ENCODE peak calls at places on chromosomes 4 and X, in six cellular contexts. M is A549, K is transverse colon, P is tibial nerve, X is SK-N-SH, A is upper lobe of left lung. V is an unnamed sample. For H3K9me3, the result is how much of the 10 kb centered on the place peaks cover.

GRCh38 chr4:55549888-55550287 is 3.2 kb upstream of the CLOCK start:
- DNase-seq in M (no peak), K (no peak), P (no peak), X (no peak), A (no peak), V (no peak)

GRCh38 chrX:10769165-10769564 is 148.8 kb upstream of the MID1 start:
- DNase-seq in M (peak), K (no peak), P (no peak), X (peak), A (no peak), V (no peak)

GRCh38 chr4:2484169-2484568 is 15.3 kb downstream of the RNF4 start:
- DNase-seq in M (no peak), K (no peak), P (no peak), X (no peak), A (no peak), V (no peak)

GRCh38 chrX:132497432-132497831 is 8.6 kb upstream of the MBNL3 start:
- DNase-seq in M (no peak), K (no peak), P (no peak), X (no peak), A (no peak), V (no peak)

GRCh38 chrX:7546551-7547080 is 296.4 kb upstream of the VCX start:
- DNase-seq in M (no peak), K (no peak), P (no peak), X (no peak), A (peak), V (no peak)

GRCh38 chr4:140106277-140106842 is 47.6 kb downstream of the MAML3 start:
- DNase-seq in M (no peak), K (no peak), P (no peak), X (no peak), A (no peak), V (no peak)

GRCh38 chr4:1777822-1778641 is 15.1 kb upstream of the FGFR3 start:
- DNase-seq in M (peak), K (no peak), P (no peak), X (no peak), A (no peak), V (no peak)

GRCh38 chr4:99151452-99151851 is 7.4 kb upstream of the ADH4 start:
- DNase-seq in M (no peak), K (no peak), P (no peak), X (no peak), A (no peak), V (no peak)

GRCh38 chrX:118780509-118780908 is 43.1 kb upstream of the ZCCHC12 start:
- DNase-seq in M (no peak), K (no peak), P (no peak), X (no peak), A (no peak), V (no peak)

GRCh38 chr4:25075851-25076250 is 45.1 kb upstream of the LGI2 start:
- DNase-seq in M (no peak), K (no peak), P (no peak), X (no peak), A (no peak), V (no peak)

GRCh38 chrX:45850197-45850774 is 649.6 kb upstream of the DIPK2B start:
- DNase-seq in M (no peak), K (no peak), P (no peak), X (no peak), A (peak), V (no peak)

GRCh38 chr4:145482209-145483021 is 762 bp downstream of the SMAD1 start:
- DNase-seq in M (peak), K (peak), P (peak), X (peak), A (peak), V (peak)

GRCh38 chrX:23765868-23766267 is 17.1 kb upstream of the SAT1 start:
- DNase-seq in M (no peak), K (no peak), P (no peak), X (no peak), A (peak), V (no peak)

GRCh38 chrX:96909291-96909690 is 25.6 kb downstream of the RPA4 start:
- DNase-seq in M (no peak), K (no peak), P (no peak), X (no peak), A (no peak), V (no peak)

GRCh38 chr4:77872723-77873435 is 10.2 kb downstream of the MRPL1 start:
- DNase-seq in M (no peak), K (no peak), P (no peak), X (no peak), A (no peak), V (no peak)

GRCh38 chr4:138204507-138204906 is 37.6 kb downstream of the SLC7A11 start:
- DNase-seq in M (no peak), K (no peak), P (no peak), X (no peak), A (no peak), V (no peak)

GRCh38 chrX:152912121-152912520 is 14.3 kb downstream of the ZNF185 start:
- DNase-seq in M (no peak), K (no peak), P (no peak), X (no peak), A (no peak), V (no peak)

DNA sequence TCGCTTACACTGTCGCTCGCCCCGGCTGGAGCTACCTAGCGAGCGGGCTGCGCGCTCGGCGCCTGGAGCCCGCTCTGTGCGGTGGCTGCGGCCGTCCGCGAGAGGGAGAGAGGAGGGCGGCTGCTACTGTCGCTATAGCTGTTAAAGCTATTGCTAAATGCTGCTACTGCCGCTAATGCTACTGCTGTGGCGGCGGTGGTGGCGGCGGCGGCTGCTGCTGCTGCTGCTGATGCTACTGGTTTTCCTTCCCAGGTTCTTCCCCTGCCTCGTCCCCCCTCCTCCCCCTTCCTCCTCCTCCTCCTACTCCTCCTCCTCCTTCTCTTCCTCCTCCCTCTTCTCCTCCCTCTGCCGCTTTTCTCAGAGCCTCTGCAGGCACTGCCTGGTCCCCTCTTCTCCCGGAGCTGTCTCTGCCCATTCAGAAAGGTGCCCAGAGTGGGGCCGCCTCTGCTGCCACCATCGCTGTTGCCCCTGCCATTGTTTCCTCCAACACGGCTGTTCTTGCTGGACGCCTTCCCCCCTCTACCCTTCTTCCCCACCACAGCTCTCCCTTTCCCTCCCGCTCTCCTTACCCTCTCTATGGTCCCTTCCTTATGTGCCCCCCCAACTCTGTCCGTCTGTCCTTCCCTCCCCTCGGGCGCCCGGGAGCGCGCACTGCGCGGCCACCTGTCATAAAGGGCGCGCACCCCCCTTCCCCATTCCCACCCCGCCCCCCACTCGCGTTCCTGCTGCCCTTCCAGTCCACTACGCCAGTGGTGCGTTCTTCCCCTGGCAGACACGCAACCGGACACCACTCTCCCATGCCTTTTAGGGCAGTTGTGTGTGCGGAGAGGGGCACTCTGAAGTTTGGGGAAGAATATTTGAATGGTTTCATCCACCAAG is at the start of gene NEXMIF:
- DNase-seq in M (peak), K (peak), P (no peak), X (peak), A (peak), V (peak)
- TF ChIP-seq EP300 in M (no peak), K (no peak), P (no peak), X (no peak), A (no peak), V (no peak)

GRCh38 chrX:644304-645023 is 13.9 kb downstream of the SHOX start:
- DNase-seq in M (no peak), K (no peak), P (no peak), X (peak), A (peak), V (no peak)

GRCh38 chrX:649166-649565 is 18.6 kb downstream of the SHOX start:
- DNase-seq in M (no peak), K (no peak), P (no peak), X (no peak), A (no peak), V (no peak)

GRCh38 chrX:645024-645376 is 14.4 kb downstream of the SHOX start:
- DNase-seq in M (no peak), K (peak), P (no peak), X (no peak), A (no peak), V (no peak)

GRCh38 chrX:646228-646495 is 15.6 kb downstream of the SHOX start:
- DNase-seq in M (no peak), K (no peak), P (no peak), X (no peak), A (no peak), V (no peak)

GRCh38 chrX:646796-647195 is 16.2 kb downstream of the SHOX start:
- DNase-seq in M (no peak), K (no peak), P (no peak), X (no peak), A (no peak), V (no peak)
- H3K9me3 ChIP-seq in M (under half), K (under half), P (under half), X (under half), A (under half), V (under half)

GRCh38 chr4:163107754-163108153 is 58.9 kb downstream of the NAF1 start:
- DNase-seq in M (no peak), K (no peak), P (no peak), X (no peak), A (no peak), V (no peak)
- TF ChIP-seq CTCF in M (peak), K (peak), P (no peak), X (peak), A (peak), V (no peak)

GRCh38 chrX:36897690-36898089 is 110.5 kb upstream of the FAM47C start:
- DNase-seq in M (no peak), K (no peak), P (no peak), X (no peak), A (no peak), V (no peak)
- TF ChIP-seq EP300 in M (no peak), K (no peak), P (no peak), X (no peak), A (no peak), V (no peak)

GRCh38 chr4:113547487-113548042 is 214.0 kb downstream of the CAMK2D start:
- DNase-seq in M (peak), K (peak), P (peak), X (peak), A (no peak), V (peak)
- H3K9me3 ChIP-seq in M (under half), K (under half), P (under half), X (under half), A (under half), V (under half)

GRCh38 chrX:25968920-25969319 is 169.2 kb upstream of the MAGEB18 start:
- DNase-seq in M (no peak), K (no peak), P (no peak), X (peak), A (no peak), V (no peak)
- TF ChIP-seq CTCF in M (no peak), K (no peak), P (no peak), X (peak), A (no peak), V (no peak)

GRCh38 chr4:40281913-40282312 is 53.2 kb upstream of the CHRNA9 start:
- DNase-seq in M (no peak), K (no peak), P (no peak), X (no peak), A (no peak), V (peak)

GRCh38 chr4:40283413-40283812 is 51.7 kb upstream of the CHRNA9 start:
- DNase-seq in M (no peak), K (no peak), P (no peak), X (no peak), A (no peak), V (peak)

GRCh38 chr4:40280586-40280985 is 54.5 kb upstream of the CHRNA9 start:
- DNase-seq in M (no peak), K (no peak), P (no peak), X (no peak), A (no peak), V (peak)

GRCh38 chr4:40281099-40281498 is 54.0 kb upstream of the CHRNA9 start:
- DNase-seq in M (no peak), K (no peak), P (no peak), X (no peak), A (no peak), V (peak)

GRCh38 chr4:40283968-40284367 is 51.2 kb upstream of the CHRNA9 start:
- DNase-seq in M (peak), K (no peak), P (no peak), X (no peak), A (no peak), V (peak)
- TF ChIP-seq EP300 in M (no peak), K (no peak), P (no peak), X (no peak), A (no peak), V (no peak)

DNA sequence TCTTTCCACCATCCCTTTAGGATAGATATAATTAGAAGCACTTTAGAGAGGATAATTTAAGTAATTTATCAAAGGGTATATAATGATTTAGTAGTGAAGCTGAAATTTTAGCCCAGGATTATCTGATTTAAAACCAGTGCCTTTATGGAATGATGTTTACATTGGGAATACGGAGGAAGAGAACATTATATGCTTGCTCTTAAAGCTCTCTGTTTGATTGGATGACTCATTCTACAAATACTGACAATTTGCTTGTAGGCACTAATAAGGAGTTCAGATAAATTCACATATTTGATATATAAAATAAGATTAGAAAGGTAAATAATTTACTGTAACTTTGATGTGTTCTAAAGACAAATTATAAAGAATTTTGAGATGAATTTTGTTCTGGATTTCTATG is 84.7 kb downstream of the SH3BGRL start:
- DNase-seq in M (no peak), K (no peak), P (no peak), X (no peak), A (no peak), V (no peak)
- H3K9me3 ChIP-seq in M (under half), K (under half), P (under half), X (under half), A (under half), V (under half)

GRCh38 chr4:52660643-52661042 is 1.5 kb upstream of the USP46 start:
- DNase-seq in M (no peak), K (no peak), P (no peak), X (no peak), A (no peak), V (no peak)

GRCh38 chr4:52670121-52670520 is 11.0 kb upstream of the USP46 start:
- DNase-seq in M (no peak), K (no peak), P (no peak), X (no peak), A (no peak), V (no peak)

GRCh38 chr4:52661966-52662705 is 3.0 kb upstream of the USP46 start:
- DNase-seq in M (no peak), K (no peak), P (no peak), X (no peak), A (no peak), V (no peak)

GRCh38 chr4:52664479-52664878 is 5.4 kb upstream of the USP46 start:
- DNase-seq in M (no peak), K (no peak), P (no peak), X (no peak), A (no peak), V (no peak)

GRCh38 chr4:52665592-52665991 is 6.5 kb upstream of the USP46 start:
- DNase-seq in M (no peak), K (no peak), P (no peak), X (peak), A (no peak), V (no peak)
- TF ChIP-seq CTCF in M (no peak), K (no peak), P (no peak), X (peak), A (peak), V (no peak)

V was measured in sigmoid colon.